ENCODE peak calls at places on chromosomes 4 and X, in four cellular contexts. T is A549, K is HepG2, E is K562. I is an unnamed sample.

GRCh38 chr4:7016512-7016911 is 26.7 kb upstream of the TADA2B start:
- DNase-seq in K (no peak), T (no peak), E (no peak), I (no peak)

GRCh38 chrX:5957506-5957905 is 271.2 kb downstream of the NLGN4X start:
- DNase-seq in E (no peak), K (no peak), T (no peak), I (no peak)

GRCh38 chr4:177108708-177109107 is 201.0 kb upstream of the NEIL3 start:
- DNase-seq in K (no peak), T (peak; percentile 4), E (no peak), I (no peak)

GRCh38 chr4:139176299-139177048 is 544 bp downstream of the ELF2 start:
- DNase-seq in K (peak; percentile 83), T (peak; percentile 70), E (peak; percentile 85), I (peak; percentile 91)

GRCh38 chrX:3545901-3546300 is 167.5 kb downstream of the PRKX start:
- DNase-seq in E (no peak), K (no peak), T (no peak), I (no peak)

GRCh38 chr4:15147709-15148651 is 145.7 kb downstream of the CPEB2 start:
- DNase-seq in K (peak; percentile 59), T (no peak), E (no peak), I (no peak)

GRCh38 chr4:80840396-80840795 is 190.1 kb upstream of the BMP3 start:
- DNase-seq in T (no peak), E (no peak), K (no peak), I (no peak)

GRCh38 chr4:140286503-140286902 is 86.9 kb upstream of the SCOC start:
- DNase-seq in K (no peak), T (no peak), E (no peak), I (no peak)

GRCh38 chrX:57353472-57354132 is 67.1 kb downstream of the FAAH2 start:
- DNase-seq in E (no peak), T (no peak), K (no peak), I (no peak)

GRCh38 chrX:140912606-140913005 is 89.8 kb upstream of the SPANXB1 start:
- DNase-seq in T (no peak), E (no peak), K (no peak), I (no peak)

GRCh38 chrX:10665681-10666080 is 45.3 kb upstream of the MID1 start:
- DNase-seq in K (no peak), E (no peak), T (no peak), I (no peak)

GRCh38 chr4:2545321-2546013 is 9.0 kb downstream of the FAM193A start:
- DNase-seq in T (no peak), K (no peak), E (no peak), I (no peak)

GRCh38 chr4:170399894-170400293 is 310.1 kb upstream of the AADAT start:
- DNase-seq in T (no peak), E (no peak), K (no peak), I (no peak)

GRCh38 chr4:74223801-74224200 is 65.9 kb downstream of the MTHFD2L start:
- DNase-seq in K (no peak), E (no peak), T (no peak), I (no peak)

GRCh38 chr4:95358320-95358889 is 190.4 kb downstream of the UNC5C start:
- DNase-seq in K (no peak), T (no peak), E (no peak), I (no peak)

GRCh38 chr4:95732061-95732460 is 107.8 kb upstream of the PDHA2 start:
- DNase-seq in K (no peak), T (peak; percentile 39), E (no peak), I (no peak)

GRCh38 chrX:142249721-142250120 is 44.6 kb upstream of the MAGEC2 start:
- DNase-seq in E (no peak), K (no peak), T (no peak), I (no peak)

GRCh38 chrX:39518451-39519212 is 579.1 kb downstream of the BCOR start:
- DNase-seq in K (no peak), E (no peak), T (no peak), I (no peak)

GRCh38 chrX:110944323-110944761 is 148.7 kb upstream of the CHRDL1 start:
- DNase-seq in E (no peak), T (no peak), K (no peak), I (peak; percentile 28)

GRCh38 chr4:13511101-13511500 is 27.0 kb upstream of the RAB28 start:
- DNase-seq in T (no peak), E (no peak), K (no peak), I (no peak)

GRCh38 chr4:94420356-94420755 is 31.4 kb upstream of the PDLIM5 start:
- DNase-seq in K (no peak), T (no peak), E (no peak), I (no peak)

GRCh38 chrX:41377624-41378023 is 43.7 kb downstream of the DDX3X start:
- DNase-seq in E (no peak), T (no peak), K (no peak), I (no peak)

GRCh38 chr4:26459054-26459755 is 31.1 kb downstream of the CCKAR start:
- DNase-seq in K (peak; percentile 58), T (peak; percentile 59), E (peak; percentile 40), I (no peak)

GRCh38 chr4:41575207-41575606 is 37.2 kb downstream of the LIMCH1 start:
- DNase-seq in E (no peak), K (no peak), T (no peak), I (no peak)

GRCh38 chr4:26330186-26330787 is 9.5 kb downstream of the RBPJ start:
- DNase-seq in K (peak; percentile 64), E (peak; percentile 42), T (peak; percentile 55), I (no peak)

GRCh38 chrX:139929876-139930275 is 3.0 kb downstream of the ATP11C start:
- DNase-seq in T (no peak), E (no peak), K (peak; percentile 28), I (no peak)

GRCh38 chr4:7403001-7403400 is 31.7 kb downstream of the PSAPL1 start:
- DNase-seq in K (no peak), T (no peak), E (no peak), I (no peak)

GRCh38 chr4:104574371-104574770 is 79.7 kb upstream of the CXXC4 start:
- DNase-seq in K (no peak), T (no peak), E (no peak), I (no peak)

GRCh38 chr4:7370038-7370437 is 64.7 kb downstream of the PSAPL1 start:
- DNase-seq in K (no peak), T (no peak), E (no peak), I (no peak)

GRCh38 chr4:112633477-112634235 is 3.1 kb downstream of the ZGRF1 start:
- DNase-seq in E (peak; percentile 15), K (peak; percentile 18), T (peak; percentile 11), I (no peak)

GRCh38 chrX:132034648-132035047 is 11.5 kb downstream of the STK26 start:
- DNase-seq in E (no peak), K (no peak), T (no peak), I (no peak)

GRCh38 chr4:87560802-87561201 is 31.6 kb upstream of the SPARCL1 start:
- DNase-seq in K (no peak), E (no peak), T (no peak), I (no peak)

GRCh38 chrX:46587753-46588171 is 14.2 kb downstream of the CHST7 start:
- DNase-seq in E (no peak), K (no peak), T (no peak), I (no peak)

DNA sequence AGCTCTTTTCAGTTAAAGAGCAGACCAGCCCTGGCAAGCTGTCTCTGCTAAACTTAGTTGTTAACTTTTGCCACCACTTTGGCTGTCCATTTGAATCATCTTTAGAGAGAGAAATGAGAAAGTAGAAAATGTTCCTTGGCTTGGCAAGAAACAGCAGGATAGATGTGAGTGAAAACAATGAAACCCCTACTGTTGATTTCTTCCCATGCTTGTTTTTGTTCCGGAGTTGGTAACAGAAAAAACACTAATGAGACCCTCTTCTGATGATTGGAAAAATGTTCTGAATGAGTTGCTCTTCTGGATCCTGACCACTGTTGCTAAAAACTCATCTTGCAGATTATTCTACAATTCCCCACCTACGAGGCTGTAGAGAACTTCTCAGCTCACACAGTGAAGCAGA is 203.3 kb downstream of the MAPK10 start:
- DNase-seq in T (no peak), K (no peak), E (no peak), I (no peak)
- TF ChIP-seq NR3C1 in T (no peak), K (no peak), E (no peak), I (no peak)

GRCh38 chr4:152106781-152107321 is 346.0 kb upstream of the GATB start:
- DNase-seq in K (no peak), E (no peak), T (peak; percentile 34), I (no peak)

GRCh38 chr4:152104286-152104685 is 343.5 kb upstream of the GATB start:
- DNase-seq in T (no peak), K (no peak), E (no peak), I (no peak)

GRCh38 chr4:152103181-152103901 is 342.5 kb upstream of the GATB start:
- DNase-seq in T (no peak), K (no peak), E (no peak), I (no peak)

GRCh38 chr4:152106113-152106763 is 345.4 kb upstream of the GATB start:
- DNase-seq in K (peak; percentile 38), T (peak; percentile 89), E (no peak), I (no peak)

DNA sequence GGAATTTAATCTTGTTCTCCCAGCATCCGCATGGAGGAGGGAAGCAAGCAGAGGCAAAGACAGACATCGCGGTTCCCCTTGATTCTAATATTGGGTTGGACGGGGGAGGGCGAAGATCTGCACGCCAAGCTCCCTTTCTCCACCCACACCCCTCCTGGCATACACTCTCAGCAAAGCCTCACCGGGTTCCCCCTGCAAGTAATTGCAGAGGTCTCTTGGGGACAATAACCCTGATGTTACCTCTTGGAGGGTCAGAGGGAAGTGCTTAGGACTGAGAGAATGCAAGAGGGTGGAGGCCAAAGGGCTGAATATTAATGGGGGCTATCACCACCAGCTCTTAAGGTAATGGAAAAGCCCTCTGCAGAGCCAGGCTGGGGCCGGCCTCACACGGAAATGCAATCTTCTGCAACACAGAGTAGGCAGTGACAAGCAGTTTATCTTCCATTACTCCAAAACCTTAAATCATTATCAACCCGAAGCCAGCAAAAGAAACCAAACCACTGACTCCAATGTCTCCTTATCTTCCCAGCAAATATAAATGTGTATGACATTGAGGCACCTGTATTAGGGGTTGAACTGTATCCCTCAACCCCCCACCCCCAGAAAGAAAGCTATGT is 344.1 kb upstream of the GATB start:
- DNase-seq in T (no peak), E (no peak), K (no peak), I (no peak)
- TF ChIP-seq NR3C1 in T (no peak), E (no peak), K (no peak), I (no peak)

DNA sequence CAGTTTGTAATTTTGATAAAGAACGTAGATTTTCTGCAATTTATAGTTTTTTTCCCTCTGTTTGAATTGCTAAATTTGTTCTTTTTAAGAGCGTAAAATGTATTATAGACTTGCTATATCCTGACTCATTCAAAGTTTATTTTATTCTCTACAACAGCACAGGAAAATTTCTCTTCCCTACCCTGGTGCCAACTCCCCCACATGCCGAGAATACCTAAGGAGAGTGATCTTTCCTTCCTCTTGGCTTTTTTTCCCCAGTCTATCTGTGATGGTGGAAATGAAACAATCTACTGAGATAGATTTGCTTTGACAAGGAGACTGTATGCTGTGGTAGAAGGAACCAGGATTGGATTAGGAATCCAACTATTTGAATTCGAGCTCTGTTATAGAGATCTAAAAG is 271.6 kb downstream of the TLL1 start:
- DNase-seq in K (no peak), E (no peak), T (no peak), I (no peak)
- TF ChIP-seq NR3C1 in K (no peak), E (no peak), T (no peak), I (no peak)

GRCh38 chr4:107183155-107183774 is 147.2 kb upstream of the DKK2 start:
- DNase-seq in E (peak; percentile 27), K (peak; percentile 67), T (peak; percentile 52), I (peak; percentile 10)
- TF ChIP-seq NR3C1 in E (no peak), K (no peak), T (no peak), I (no peak)